ENCODE peak calls at places on chromosome 12, in nine cellular contexts. N, W, K, U, T, A, V, H and Y are unnamed samples.

GRCh38 chr12:103529306-103529705 is 33.5 kb upstream of the C12orf42 start:
- DNase-seq in U (no peak), W (no peak), N (no peak), K (no peak), A (no peak), V (no peak), H (no peak), T (no peak), Y (no peak)

GRCh38 chr12:94150483-94151225 is 2.3 kb downstream of the PLXNC1 start:
- DNase-seq in K (peak; percentile 61), H (peak; percentile 22), A (peak; percentile 38), U (no peak), T (no peak), N (no peak), W (no peak), V (peak; percentile 83), Y (peak; percentile 59)

GRCh38 chr12:63893170-63893569 is 48.7 kb downstream of the SRGAP1 start:
- DNase-seq in A (no peak), T (no peak), H (no peak), K (no peak), V (no peak), N (no peak), W (no peak), U (no peak), Y (no peak)

GRCh38 chr12:20792971-20793370 is 17.5 kb upstream of the SLCO1B3 start:
- DNase-seq in N (no peak), A (no peak), K (no peak), H (no peak), V (no peak), T (no peak), W (no peak), U (no peak), Y (no peak)

GRCh38 chr12:56040963-56041578 is 647 bp upstream of the RPS26 start:
- DNase-seq in V (no peak), A (no peak), K (no peak), T (no peak), H (no peak), U (no peak), N (no peak), W (no peak), Y (no peak)

GRCh38 chr12:94041833-94042232 is 106.5 kb upstream of the PLXNC1 start:
- DNase-seq in W (no peak), U (no peak), T (no peak), K (no peak), H (no peak), N (no peak), A (no peak), V (no peak), Y (no peak)

GRCh38 chr12:43957732-43958131 is 121.9 kb downstream of the TMEM117 start:
- DNase-seq in K (peak; percentile 52), H (no peak), W (no peak), U (peak; percentile 51), V (no peak), T (peak; percentile 69), N (peak; percentile 40), A (peak; percentile 35), Y (no peak)

GRCh38 chr12:71665109-71665476 is 992 bp downstream of the THAP2 start:
- DNase-seq in U (no peak), N (no peak), H (no peak), A (no peak), T (no peak), W (no peak), K (no peak), V (no peak), Y (no peak)

GRCh38 chr12:5887758-5888157 is 57.3 kb downstream of the ANO2 start:
- DNase-seq in A (no peak), U (no peak), W (no peak), H (no peak), T (no peak), N (no peak), V (no peak), K (no peak), Y (no peak)

GRCh38 chr12:12428961-12429657 is 72.2 kb downstream of the BORCS5 start:
- DNase-seq in V (no peak), K (no peak), N (peak; percentile 55), W (no peak), U (no peak), T (no peak), A (no peak), H (no peak), Y (no peak)

GRCh38 chr12:103599274-103599673 is 12.2 kb downstream of the STAB2 start:
- DNase-seq in U (no peak), A (peak; percentile 37), W (no peak), T (no peak), N (no peak), V (no peak), H (no peak), K (no peak), Y (no peak)

GRCh38 chr12:4762773-4763172 is 42.6 kb downstream of the GALNT8 start:
- DNase-seq in N (no peak), W (no peak), A (no peak), K (no peak), T (no peak), H (no peak), V (no peak), U (no peak), Y (no peak)

GRCh38 chr12:50314629-50315312 is 31.5 kb upstream of the LIMA1 start:
- DNase-seq in T (peak; percentile 72), K (peak; percentile 49), A (peak; percentile 54), U (peak; percentile 71), H (no peak), V (peak; percentile 67), W (peak; percentile 16), N (peak; percentile 30), Y (no peak)

GRCh38 chr12:64826234-64826633 is 1.8 kb downstream of the TBC1D30 start:
- DNase-seq in T (peak; percentile 25), H (peak; percentile 44), N (peak; percentile 44), U (peak; percentile 61), V (no peak), A (peak; percentile 90), W (no peak), K (peak; percentile 83), Y (peak; percentile 53)

GRCh38 chr12:121980211-121980891 is 41.3 kb upstream of the BCL7A start:
- DNase-seq in K (peak; percentile 63), T (peak; percentile 16), N (no peak), A (no peak), H (no peak), U (peak; percentile 62), W (no peak), V (no peak), Y (no peak)

GRCh38 chr12:85951823-85952222 is 77.7 kb downstream of the NTS start:
- DNase-seq in U (peak; percentile 39), V (no peak), K (peak; percentile 2), H (no peak), T (no peak), N (peak; percentile 3), W (no peak), A (no peak), Y (no peak)

GRCh38 chr12:25384038-25384953 is 133.6 kb upstream of the KRAS start:
- DNase-seq in U (no peak), K (no peak), A (no peak), V (peak; percentile 74), W (no peak), T (no peak), N (no peak), H (no peak), Y (no peak)
- H3K4me3 ChIP-seq in U (peak overlapping the region; percentile 86), K (no peak overlapping the region), A (peak overlapping the region; percentile 56), V (no peak overlapping the region), W (peak overlapping the region; percentile 69), T (peak overlapping the region; percentile 87), N (peak overlapping the region; percentile 72), H (peak overlapping the region; percentile 60), Y (peak overlapping the region; percentile 85)

GRCh38 chr12:21989819-21990412 is 48.7 kb upstream of the ABCC9 start:
- DNase-seq in U (peak; percentile 50), T (peak; percentile 50), N (peak; percentile 8), K (peak; percentile 7), A (peak; percentile 15), V (no peak), H (no peak), W (no peak), Y (no peak)
- TF ChIP-seq CTCF in U (peak; percentile 69), T (peak; percentile 74), N (peak; percentile 58), K (peak; percentile 30), A (peak; percentile 61), V (no peak), H (peak; percentile 56), W (peak; percentile 59), Y (peak; percentile 64)

DNA sequence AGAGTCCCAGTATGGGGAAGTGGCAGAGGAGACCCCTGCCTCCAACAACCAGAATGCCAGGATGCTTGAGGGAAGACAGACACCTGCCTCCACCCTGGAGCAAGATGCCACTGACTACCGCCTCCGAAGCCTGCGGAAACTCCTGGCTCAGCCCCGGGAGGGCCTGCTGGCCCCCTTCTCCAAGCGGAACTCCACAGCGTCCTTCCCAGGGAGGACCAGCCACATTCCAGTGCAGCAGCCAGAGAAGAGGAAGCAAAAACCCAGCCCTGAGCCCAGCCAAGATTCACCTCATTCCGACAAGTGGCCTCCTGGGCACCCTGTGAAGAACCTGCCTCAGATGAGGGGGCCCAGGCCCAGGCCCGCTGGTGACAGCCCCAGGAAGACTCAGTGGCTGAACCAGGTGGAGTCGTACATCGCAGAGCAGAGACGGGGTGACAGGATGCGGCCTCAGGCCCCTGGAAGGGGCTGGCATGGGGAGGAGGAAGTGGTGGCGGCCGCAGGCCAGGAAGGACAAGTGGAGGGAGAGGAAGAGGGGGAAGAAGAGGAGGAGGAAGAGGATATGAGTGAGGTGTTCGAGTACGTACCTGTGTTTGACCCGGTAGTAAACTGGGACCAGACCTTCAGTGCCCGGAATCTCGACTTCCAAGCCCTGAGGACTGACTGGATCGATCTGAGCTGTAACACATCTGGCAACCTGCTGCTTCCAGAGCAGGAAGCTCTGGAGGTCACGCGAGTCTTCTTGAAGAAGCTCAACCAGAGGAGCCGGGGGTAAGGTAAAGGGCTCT is 93.7 kb downstream of the B4GALNT3 start:
- DNase-seq in A (no peak), U (no peak), N (no peak), W (no peak), H (no peak), V (no peak), K (peak; percentile 69), T (peak; percentile 45), Y (no peak)
- H3K4me3 ChIP-seq in A (no peak overlapping the region), U (no peak overlapping the region), N (no peak overlapping the region), W (no peak overlapping the region), H (no peak overlapping the region), V (no peak overlapping the region), K (peak overlapping the region; percentile 67), T (no peak overlapping the region), Y (no peak overlapping the region)

GRCh38 chr12:67647251-67647546 is 1.3 kb upstream of the DYRK2 start:
- DNase-seq in A (no peak), T (no peak), V (no peak), W (no peak), U (peak; percentile 24), K (no peak), N (no peak), H (no peak), Y (no peak)

GRCh38 chr12:67650127-67650495 is 1.6 kb downstream of the DYRK2 start:
- DNase-seq in V (no peak), T (no peak), H (peak; percentile 51), N (no peak), W (no peak), A (peak; percentile 60), K (no peak), U (peak; percentile 17), Y (peak; percentile 56)

GRCh38 chr12:67647547-67648305 is 819 bp upstream of the DYRK2 start:
- DNase-seq in W (peak; percentile 66), H (peak; percentile 78), T (peak; percentile 90), N (peak; percentile 84), V (peak; percentile 94), U (peak; percentile 88), A (peak; percentile 93), K (peak; percentile 54), Y (peak; percentile 91)

GRCh38 chr12:67649165-67650126 is 901 bp downstream of the DYRK2 start:
- DNase-seq in W (no peak), V (peak; percentile 89), U (peak; percentile 14), A (peak; percentile 44), T (peak; percentile 15), N (no peak), H (peak; percentile 57), K (peak; percentile 37), Y (peak; percentile 41)

GRCh38 chr12:67648306-67649164 is at the start of gene DYRK2:
- DNase-seq in H (peak; percentile 85), K (peak; percentile 90), U (peak; percentile 77), A (peak; percentile 92), N (peak; percentile 64), V (peak; percentile 94), W (no peak), T (peak; percentile 78), Y (peak; percentile 86)
- TF ChIP-seq CTCF in H (peak; percentile 10), K (no peak), U (peak; percentile 4), A (no peak), N (no peak), V (no peak), W (peak; percentile 23), T (no peak), Y (peak; percentile 16)